ENCODE peak calls at places on chromosomes 7 and 10, in eight cellular contexts. A, F, J, B, N, L, S and C are unnamed samples.

GRCh38 chr7:2554654-2555053 is 670 bp downstream of the BRAT1 start:
- DNase-seq in A (no peak), F (no peak), J (no peak), B (peak; percentile 38), N (no peak), L (no peak), S (no peak), C (no peak)

GRCh38 chr10:4721994-4722753 is 103.8 kb upstream of the AKR1E2 start:
- DNase-seq in A (no peak), F (no peak), J (peak; percentile 92), B (no peak), N (no peak), L (no peak), S (peak; percentile 32), C (no peak)

GRCh38 chr10:3935141-3935540 is 150.1 kb upstream of the KLF6 start:
- DNase-seq in A (no peak), F (peak; percentile 53), J (peak; percentile 70), B (no peak), N (no peak), L (peak; percentile 24), S (peak; percentile 77), C (no peak)

GRCh38 chr7:120989571-120990220 is 1.2 kb downstream of the CPED1 start:
- DNase-seq in A (no peak), F (no peak), J (no peak), B (no peak), N (no peak), L (peak; percentile 38), S (no peak), C (no peak)

GRCh38 chr10:86594535-86594934 is 59.8 kb upstream of the OPN4 start:
- DNase-seq in A (no peak), F (no peak), J (no peak), B (no peak), N (no peak), L (no peak), S (peak; percentile 33), C (no peak)

GRCh38 chr10:13139150-13139549 is 22.2 kb upstream of the MCM10 start:
- DNase-seq in A (no peak), F (no peak), J (no peak), B (no peak), N (no peak), L (no peak), S (no peak), C (no peak)

GRCh38 chr10:18689498-18689897 is 30.3 kb downstream of the ARL5B start:
- DNase-seq in A (no peak), F (no peak), J (peak; percentile 39), B (peak; percentile 39), N (no peak), L (no peak), S (no peak), C (no peak)

GRCh38 chr10:77787440-77787839 is 139.1 kb downstream of the DLG5 start:
- DNase-seq in A (no peak), F (no peak), J (no peak), B (no peak), N (no peak), L (no peak), S (no peak), C (no peak)

GRCh38 chr10:68792115-68792514 is 35.2 kb upstream of the STOX1 start:
- DNase-seq in A (no peak), F (no peak), J (peak; percentile 12), B (no peak), N (no peak), L (no peak), S (no peak), C (no peak)

GRCh38 chr7:105014725-105015630 is 973 bp downstream of the KMT2E start:
- DNase-seq in A (no peak), F (peak; percentile 55), J (peak; percentile 58), B (peak; percentile 49), N (peak; percentile 35), L (no peak), S (peak; percentile 68), C (peak; percentile 53)

DNA sequence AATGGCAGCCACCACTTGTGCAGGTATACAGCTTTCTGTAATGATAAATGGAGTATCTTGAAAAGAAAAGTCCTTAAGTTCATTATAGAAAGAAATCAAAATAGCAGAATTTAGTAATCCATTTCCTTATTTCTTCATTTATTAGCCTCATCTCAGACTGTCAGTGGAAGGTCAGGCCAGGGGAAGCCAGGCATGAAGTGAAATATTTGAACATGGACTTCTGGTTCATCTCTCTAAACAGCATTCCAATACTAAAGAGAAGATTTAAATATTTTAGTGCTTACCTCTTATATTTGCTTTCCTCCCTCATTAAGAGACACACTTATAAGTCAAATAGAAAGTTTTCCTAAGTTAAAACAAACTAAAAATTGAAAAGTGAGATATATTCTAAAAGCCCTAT is 26.8 kb downstream of the TRDMT1 start:
- DNase-seq in A (no peak), F (no peak), J (no peak), B (no peak), N (no peak), L (no peak), S (no peak), C (no peak)
- H3K4me3 ChIP-seq in A (no peak overlapping the region), F (no peak overlapping the region), J (no peak overlapping the region), B (no peak overlapping the region), N (no peak overlapping the region), L (no peak overlapping the region), S (no peak overlapping the region), C (no peak overlapping the region)

GRCh38 chr7:74193054-74193453 is 16.8 kb upstream of the LAT2 start:
- DNase-seq in A (no peak), F (no peak), J (no peak), B (no peak), N (no peak), L (no peak), S (no peak), C (no peak)
- H3K36me3 ChIP-seq in A (peaks cover 7% of the 10 kb centered on the region), F (peaks cover 54% of the 10 kb centered on the region), J (peaks cover 40% of the 10 kb centered on the region), B (peaks cover 67% of the 10 kb centered on the region), N (no peaks in the 10 kb centered on the region), L (peaks cover 96% of the 10 kb centered on the region), S (peaks cover 63% of the 10 kb centered on the region), C (peaks cover 80% of the 10 kb centered on the region)

DNA sequence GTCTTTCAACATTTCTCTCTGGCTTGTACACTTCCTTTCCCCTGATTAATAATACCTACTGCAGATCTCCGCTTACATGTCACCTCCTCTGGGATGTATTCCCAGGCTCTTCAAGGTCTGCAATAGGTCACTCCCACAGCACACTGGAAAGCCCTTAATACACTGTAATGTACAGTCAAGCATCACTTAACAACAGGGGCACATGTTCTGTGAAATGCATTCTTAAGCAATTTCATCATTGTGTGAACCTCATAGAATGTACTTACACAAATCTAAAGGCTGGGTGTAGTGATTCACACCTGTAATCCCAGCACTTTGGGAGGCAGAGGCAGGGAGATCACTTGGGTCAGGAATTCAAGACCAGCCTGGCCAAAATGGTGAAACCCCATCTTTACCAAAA is 1.9 kb downstream of the COX15 start:
- DNase-seq in A (no peak), F (no peak), J (peak; percentile 87), B (no peak), N (no peak), L (no peak), S (peak; percentile 68), C (no peak)
- H3K4me3 ChIP-seq in A (no peak overlapping the region), F (no peak overlapping the region), J (no peak overlapping the region), B (no peak overlapping the region), N (no peak overlapping the region), L (no peak overlapping the region), S (no peak overlapping the region), C (no peak overlapping the region)

GRCh38 chr7:46072722-46073121 is 151.7 kb upstream of the IGFBP3 start:
- DNase-seq in A (no peak), F (no peak), J (peak; percentile 39), B (no peak), N (no peak), L (no peak), S (peak; percentile 23), C (no peak)
- H3K36me3 ChIP-seq in A (no peaks in the 10 kb centered on the region), F (no peaks in the 10 kb centered on the region), J (no peaks in the 10 kb centered on the region), B (no peaks in the 10 kb centered on the region), N (no peaks in the 10 kb centered on the region), L (no peaks in the 10 kb centered on the region), S (no peaks in the 10 kb centered on the region), C (no peaks in the 10 kb centered on the region)

GRCh38 chr10:79022565-79023488 is 45.9 kb upstream of the ZMIZ1 start:
- DNase-seq in A (peak; percentile 48), F (no peak), J (no peak), B (peak; percentile 29), N (no peak), L (peak; percentile 62), S (no peak), C (peak; percentile 69)
- H3K4me3 ChIP-seq in A (no peak overlapping the region), F (no peak overlapping the region), J (no peak overlapping the region), B (no peak overlapping the region), N (no peak overlapping the region), L (peak overlapping the region; percentile 49), S (no peak overlapping the region), C (no peak overlapping the region)

GRCh38 chr7:139271718-139272619 is 40.9 kb downstream of the UBN2 start:
- DNase-seq in A (no peak), F (no peak), J (no peak), B (no peak), N (no peak), L (no peak), S (no peak), C (no peak)
- H3K36me3 ChIP-seq in A (no peaks in the 10 kb centered on the region), F (peaks cover 17% of the 10 kb centered on the region), J (peaks cover 5% of the 10 kb centered on the region), B (peaks cover 62% of the 10 kb centered on the region), N (no peaks in the 10 kb centered on the region), L (peaks cover 96% of the 10 kb centered on the region), S (peaks cover 16% of the 10 kb centered on the region), C (peaks cover 24% of the 10 kb centered on the region)